ENCODE peak calls at places on chromosome 2, in ten cellular contexts. Y is A549, F is spleen, Z is body of pancreas, M is uterus, N is right lobe of liver, K is heart left ventricle, H is transverse colon, P is lower leg skin, T is HepG2. L is an unnamed sample.
A peak's percentile ranks its signal among the peaks of the same experiment; 100 is the strongest.

GRCh38 chr2:141611981-141612380 is 518.8 kb downstream of the LRP1B start:
- DNase-seq in Y (no peak), F (no peak), Z (no peak), M (no peak), N (no peak), K (no peak), H (no peak), P (no peak), T (no peak), L (no peak)

GRCh38 chr2:123456416-123456815 is 568.7 kb upstream of the CNTNAP5 start:
- DNase-seq in Y (no peak), F (no peak), Z (no peak), M (no peak), N (no peak), K (no peak), H (no peak), P (no peak), T (no peak), L (no peak)

GRCh38 chr2:181106789-181107418 is 126.5 kb downstream of the UBE2E3 start:
- DNase-seq in Y (peak; percentile 7), F (no peak), Z (no peak), M (no peak), N (no peak), K (no peak), H (no peak), P (no peak), T (no peak), L (no peak)

GRCh38 chr2:17583166-17583565 is 42.7 kb downstream of the VSNL1 start:
- DNase-seq in Y (no peak), F (no peak), Z (no peak), M (no peak), N (no peak), K (peak; percentile 11), H (no peak), P (no peak), T (no peak), L (no peak)

GRCh38 chr2:216286616-216287231 is 85.6 kb downstream of the MARCHF4 start:
- DNase-seq in Y (no peak), F (no peak), Z (no peak), M (no peak), N (no peak), K (no peak), H (no peak), P (no peak), T (no peak), L (no peak)

GRCh38 chr2:68766378-68766845 is 31.8 kb downstream of the ARHGAP25 start:
- DNase-seq in Y (no peak), F (peak; percentile 90), Z (peak; percentile 68), M (no peak), N (peak; percentile 59), K (no peak), H (peak; percentile 56), P (peak; percentile 86), T (no peak), L (peak; percentile 48)

GRCh38 chr2:119288576-119288975 is 64.9 kb downstream of the STEAP3 start:
- DNase-seq in Y (no peak), F (no peak), Z (no peak), M (no peak), N (no peak), K (no peak), H (no peak), P (peak; percentile 73), T (no peak), L (no peak)

GRCh38 chr2:226673314-226673723 is 126.3 kb downstream of the IRS1 start:
- DNase-seq in Y (no peak), F (no peak), Z (peak; percentile 12), M (no peak), N (no peak), K (no peak), H (peak; percentile 50), P (no peak), T (no peak), L (peak; percentile 63)

GRCh38 chr2:123747316-123747715 is 277.8 kb upstream of the CNTNAP5 start:
- DNase-seq in Y (no peak), F (no peak), Z (no peak), M (no peak), N (no peak), K (no peak), H (no peak), P (no peak), T (no peak), L (no peak)

GRCh38 chr2:32798841-32799240 is 147.9 kb upstream of the LTBP1 start:
- DNase-seq in Y (no peak), F (no peak), Z (no peak), M (no peak), N (no peak), K (no peak), H (no peak), P (no peak), T (no peak), L (no peak)

GRCh38 chr2:184032983-184033382 is 565.3 kb upstream of the ZNF804A start:
- DNase-seq in Y (no peak), F (no peak), Z (no peak), M (no peak), N (no peak), K (no peak), H (no peak), P (no peak), T (no peak), L (no peak)

GRCh38 chr2:100297511-100297910 is 24.8 kb downstream of the LONRF2 start:
- DNase-seq in Y (no peak), F (no peak), Z (no peak), M (no peak), N (no peak), K (no peak), H (no peak), P (no peak), T (no peak), L (no peak)

GRCh38 chr2:17756629-17757028 is 2.7 kb downstream of the GEN1 start:
- DNase-seq in Y (no peak), F (no peak), Z (no peak), M (no peak), N (no peak), K (no peak), H (no peak), P (no peak), T (no peak), L (no peak)

GRCh38 chr2:158825021-158825420 is 29.9 kb downstream of the DAPL1 start:
- DNase-seq in Y (no peak), F (no peak), Z (no peak), M (no peak), N (no peak), K (no peak), H (no peak), P (no peak), T (no peak), L (no peak)

GRCh38 chr2:70553334-70553583 is 367 bp downstream of the TGFA start:
- DNase-seq in Y (no peak), F (no peak), Z (peak; percentile 74), M (no peak), N (peak; percentile 71), K (peak; percentile 8), H (peak; percentile 62), P (peak; percentile 86), T (peak; percentile 49), L (peak; percentile 62)

GRCh38 chr2:109045505-109045904 is 56.5 kb upstream of the EDAR start:
- DNase-seq in Y (no peak), F (no peak), Z (no peak), M (no peak), N (peak; percentile 11), K (no peak), H (peak; percentile 23), P (peak; percentile 43), T (no peak), L (no peak)
- TF ChIP-seq POLR2A in Y (no peak), F (no peak), Z (no peak), M (no peak), N (no peak), K (no peak), H (no peak), P (no peak), T (no peak), L (no peak)

GRCh38 chr2:11784747-11785610 is 38.5 kb downstream of the LPIN1 start:
- DNase-seq in Y (peak; percentile 65), F (peak; percentile 83), Z (peak; percentile 22), M (peak; percentile 46), N (no peak), K (peak; percentile 33), H (peak; percentile 26), P (peak; percentile 87), T (no peak), L (peak; percentile 47)
- TF ChIP-seq CTCF in Y (peak; percentile 92), F (peak; percentile 93), Z (peak; percentile 76), M (peak; percentile 63), N (peak; percentile 82), K (peak; percentile 99), H (peak; percentile 96), P (no peak), T (peak; percentile 93), L (peak; percentile 90)

GRCh38 chr2:202185156-202185555 is 53.2 kb downstream of the SUMO1 start:
- DNase-seq in Y (no peak), F (no peak), Z (no peak), M (no peak), N (no peak), K (no peak), H (no peak), P (no peak), T (no peak), L (no peak)
- TF ChIP-seq POLR2A in Y (no peak), F (no peak), Z (no peak), M (no peak), N (no peak), K (no peak), H (no peak), P (no peak), T (no peak), L (no peak)

GRCh38 chr2:29425866-29426265 is 310.7 kb downstream of the CLIP4 start:
- DNase-seq in Y (no peak), F (no peak), Z (no peak), M (no peak), N (no peak), K (no peak), H (no peak), P (no peak), T (no peak), L (no peak)

GRCh38 chr2:29423267-29423666 is 308.1 kb downstream of the CLIP4 start:
- DNase-seq in Y (no peak), F (no peak), Z (no peak), M (no peak), N (no peak), K (no peak), H (no peak), P (no peak), T (no peak), L (no peak)

GRCh38 chr2:29430382-29431112 is 315.3 kb downstream of the CLIP4 start:
- DNase-seq in Y (no peak), F (no peak), Z (peak; percentile 67), M (no peak), N (no peak), K (no peak), H (no peak), P (no peak), T (no peak), L (no peak)

GRCh38 chr2:29420999-29421856 is 306.0 kb downstream of the CLIP4 start:
- DNase-seq in Y (no peak), F (no peak), Z (no peak), M (no peak), N (no peak), K (no peak), H (no peak), P (no peak), T (no peak), L (no peak)

DNA sequence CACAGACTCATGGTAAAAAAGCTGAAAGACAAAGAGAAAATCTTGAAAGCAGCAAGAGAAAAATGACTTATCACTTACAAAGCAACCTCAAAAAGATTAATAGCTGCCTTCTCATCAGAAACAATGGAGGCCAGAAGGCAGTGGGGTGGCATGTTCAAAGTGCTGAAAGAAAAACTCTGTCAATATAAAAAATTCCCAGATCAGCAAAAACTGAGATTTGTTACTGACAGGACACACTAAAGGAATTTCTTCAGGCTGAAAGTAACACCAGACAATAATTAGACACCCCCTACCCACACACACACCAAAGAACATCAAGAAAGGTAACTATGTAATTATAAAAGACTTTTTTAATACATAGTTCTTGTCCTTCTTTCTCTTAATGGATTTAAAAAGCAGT is 311.1 kb downstream of the CLIP4 start:
- DNase-seq in Y (no peak), F (no peak), Z (no peak), M (no peak), N (no peak), K (no peak), H (no peak), P (no peak), T (no peak), L (no peak)
- TF ChIP-seq CTCF in Y (no peak), F (no peak), Z (no peak), M (no peak), N (no peak), K (no peak), H (no peak), P (no peak), T (no peak), L (no peak)

L was measured in stomach.